ENCODE peak calls at places on chromosomes 13 and 19, in seven cellular contexts. L is HFFc6; N is NCI-H1092 treated with DMSO at 0.1 percent for 48 hours; G is pulmonary artery endothelial cell; S is Jurkat, Clone E6-1; T is stimulated activated CD4-positive, alpha-beta T cell treated with anti-CD3 and anti-CD28 coated beads, TNF-alpha, amount 100 ng/mL, for 24 hours; U is activated CD4-positive, alpha-beta T cell treated with anti-CD3 and anti-CD28 coated beads for 1 hour. Y is an unnamed sample.

GRCh38 chr19:48111280-48111679 is 663 bp upstream of the PLA2G4C start:
- DNase-seq in T (no peak), G (no peak), N (no peak), L (no peak), S (no peak), U (no peak), Y (no peak)

GRCh38 chr13:84263354-84264069 is 381.2 kb upstream of the SLITRK1 start:
- DNase-seq in T (no peak), S (no peak), N (no peak), U (no peak), G (no peak), L (no peak), Y (no peak)

GRCh38 chr13:99496322-99497142 is 4.7 kb upstream of the TM9SF2 start:
- DNase-seq in L (peak), U (peak), T (peak), S (peak), N (no peak), G (peak), Y (peak)

GRCh38 chr19:29873801-29874575 is 62.2 kb downstream of the CCNE1 start:
- DNase-seq in G (no peak), U (no peak), N (no peak), T (no peak), L (no peak), S (no peak), Y (no peak)

GRCh38 chr13:98300956-98301641 is 124.0 kb upstream of the RNF113B start:
- DNase-seq in S (no peak), U (no peak), L (peak), T (no peak), N (peak), G (no peak), Y (peak)

GRCh38 chr19:42124386-42124901 is 7.8 kb downstream of the POU2F2 start:
- DNase-seq in G (no peak), N (no peak), S (no peak), U (no peak), L (no peak), T (no peak), Y (no peak)

GRCh38 chr13:50244913-50245574 is 229.8 kb downstream of the KCNRG start:
- DNase-seq in U (no peak), G (peak), N (no peak), L (peak), T (peak), S (no peak), Y (peak)

GRCh38 chr13:114142640-114143490 is 10.4 kb upstream of the RASA3 start:
- DNase-seq in N (peak), T (no peak), L (no peak), G (no peak), U (peak), S (peak), Y (no peak)

GRCh38 chr13:61761690-61762089 is 346.0 kb upstream of the PCDH20 start:
- DNase-seq in T (no peak), G (no peak), L (no peak), U (no peak), N (no peak), S (no peak), Y (no peak)

GRCh38 chr13:77136902-77137420 is 110.0 kb upstream of the FBXL3 start:
- DNase-seq in N (no peak), U (no peak), S (no peak), T (no peak), G (no peak), L (peak), Y (peak)

GRCh38 chr13:41500501-41500900 is 43.2 kb downstream of the RGCC start:
- DNase-seq in T (no peak), G (no peak), U (no peak), N (no peak), L (no peak), S (peak), Y (no peak)

GRCh38 chr13:45602183-45602582 is 13.4 kb downstream of the ERICH6B start:
- DNase-seq in L (no peak), G (no peak), S (no peak), N (no peak), U (no peak), T (no peak), Y (no peak)

GRCh38 chr13:43822969-43823368 is 36.2 kb upstream of the ENOX1 start:
- DNase-seq in U (no peak), T (no peak), L (no peak), N (no peak), S (no peak), G (no peak), Y (no peak)

GRCh38 chr13:41568143-41568989 is 111.0 kb downstream of the RGCC start:
- DNase-seq in S (peak), T (no peak), N (no peak), U (no peak), L (no peak), G (no peak), Y (no peak)

GRCh38 chr19:42271045-42271419 is 2.0 kb downstream of the CIC start:
- DNase-seq in U (no peak), T (no peak), N (no peak), S (no peak), G (no peak), L (no peak), Y (no peak)

GRCh38 chr13:73918691-73919090 is 215.5 kb downstream of the KLF12 start:
- DNase-seq in L (no peak), S (no peak), N (no peak), T (no peak), G (no peak), U (no peak), Y (no peak)

GRCh38 chr13:59261928-59262488 is 901.7 kb downstream of the DIAPH3 start:
- DNase-seq in S (peak), N (peak), T (no peak), U (no peak), L (no peak), G (no peak), Y (peak)

GRCh38 chr13:111943229-111943795 is 123.6 kb upstream of the SOX1 start:
- DNase-seq in L (no peak), U (no peak), T (no peak), G (no peak), N (no peak), S (no peak), Y (no peak)

GRCh38 chr19:44512326-44513298 is 12.3 kb upstream of the ZNF180 start:
- DNase-seq in G (no peak), L (peak), S (no peak), U (no peak), T (no peak), N (peak), Y (peak)

GRCh38 chr13:97502192-97502591 is 68.2 kb downstream of the RAP2A start:
- DNase-seq in T (no peak), S (no peak), L (no peak), G (no peak), U (no peak), N (no peak), Y (no peak)

GRCh38 chr13:101059803-101060202 is 356.5 kb downstream of the NALCN start:
- DNase-seq in U (no peak), N (no peak), S (no peak), T (no peak), L (no peak), G (no peak), Y (no peak)

Y was measured in AG08396.